ENCODE peak calls at places on chromosome 20, in seven cellular contexts. One of them, this sample, is unnamed. For H3K4me1, the result is how much of the 10 kb centered on the place peaks cover.

GRCh38 chr20:63009988-63010769 is 3.4 kb upstream of the BHLHE23 start:
- DNase-seq in breast epithelium: peak
- DNase-seq in IMR-90: peak
- DNase-seq in upper lobe of right lung: no peak
- DNase-seq in HepG2: no peak
- DNase-seq in effector memory CD4-positive, alpha-beta T cell: peak
- DNase-seq in heart right ventricle: no peak
- DNase-seq in this sample: no peak

GRCh38 chr20:63944078-63944941 is 11.9 kb downstream of the UCKL1 start:
- DNase-seq in breast epithelium: no peak
- DNase-seq in IMR-90: no peak
- DNase-seq in upper lobe of right lung: no peak
- DNase-seq in HepG2: no peak
- DNase-seq in effector memory CD4-positive, alpha-beta T cell: no peak
- DNase-seq in heart right ventricle: peak
- DNase-seq in this sample: no peak

GRCh38 chr20:64244870-64245603 is 10.5 kb upstream of the PCMTD2 start:
- DNase-seq in breast epithelium: no peak
- DNase-seq in IMR-90: no peak
- DNase-seq in upper lobe of right lung: no peak
- DNase-seq in HepG2: no peak
- DNase-seq in effector memory CD4-positive, alpha-beta T cell: no peak
- DNase-seq in heart right ventricle: no peak
- DNase-seq in this sample: peak

GRCh38 chr20:32439132-32439829 is 81.2 kb downstream of the ASXL1 start:
- DNase-seq in breast epithelium: peak
- DNase-seq in IMR-90: peak
- DNase-seq in upper lobe of right lung: no peak
- DNase-seq in HepG2: no peak
- DNase-seq in effector memory CD4-positive, alpha-beta T cell: no peak
- DNase-seq in heart right ventricle: no peak
- DNase-seq in this sample: no peak

GRCh38 chr20:24958506-24959385 is 9.7 kb downstream of the CST7 start:
- DNase-seq in breast epithelium: no peak
- DNase-seq in IMR-90: no peak
- DNase-seq in upper lobe of right lung: no peak
- DNase-seq in HepG2: no peak
- DNase-seq in effector memory CD4-positive, alpha-beta T cell: no peak
- DNase-seq in heart right ventricle: no peak
- DNase-seq in this sample: no peak

GRCh38 chr20:1920252-1920651 is 25.0 kb downstream of the SIRPA start:
- DNase-seq in breast epithelium: no peak
- DNase-seq in IMR-90: no peak
- DNase-seq in upper lobe of right lung: no peak
- DNase-seq in HepG2: peak
- DNase-seq in effector memory CD4-positive, alpha-beta T cell: no peak
- DNase-seq in heart right ventricle: no peak
- DNase-seq in this sample: no peak

GRCh38 chr20:63835031-63835858 is 4.2 kb upstream of the ZBTB46 start:
- DNase-seq in breast epithelium: peak
- DNase-seq in IMR-90: peak
- DNase-seq in upper lobe of right lung: peak
- DNase-seq in HepG2: peak
- DNase-seq in effector memory CD4-positive, alpha-beta T cell: no peak
- DNase-seq in heart right ventricle: peak
- DNase-seq in this sample: peak

GRCh38 chr20:38499366-38499765 is 26.7 kb downstream of the RALGAPB start:
- DNase-seq in breast epithelium: no peak
- DNase-seq in IMR-90: no peak
- DNase-seq in upper lobe of right lung: no peak
- DNase-seq in HepG2: no peak
- DNase-seq in effector memory CD4-positive, alpha-beta T cell: no peak
- DNase-seq in heart right ventricle: no peak
- DNase-seq in this sample: no peak

GRCh38 chr20:44154521-44155001 is 32.4 kb downstream of the JPH2 start:
- DNase-seq in breast epithelium: peak
- DNase-seq in IMR-90: no peak
- DNase-seq in upper lobe of right lung: no peak
- DNase-seq in HepG2: no peak
- DNase-seq in effector memory CD4-positive, alpha-beta T cell: no peak
- DNase-seq in heart right ventricle: no peak
- DNase-seq in this sample: no peak

GRCh38 chr20:60482609-60483008 is 524.4 kb downstream of the CDH26 start:
- DNase-seq in breast epithelium: no peak
- DNase-seq in IMR-90: no peak
- DNase-seq in upper lobe of right lung: no peak
- DNase-seq in HepG2: no peak
- DNase-seq in effector memory CD4-positive, alpha-beta T cell: no peak
- DNase-seq in heart right ventricle: no peak
- DNase-seq in this sample: no peak
- H3K4me3 ChIP-seq in breast epithelium: no peak
- H3K4me3 ChIP-seq in IMR-90: no peak
- H3K4me3 ChIP-seq in upper lobe of right lung: no peak
- H3K4me3 ChIP-seq in HepG2: no peak
- H3K4me3 ChIP-seq in effector memory CD4-positive, alpha-beta T cell: no peak
- H3K4me3 ChIP-seq in heart right ventricle: no peak
- H3K4me3 ChIP-seq in this sample: no peak

GRCh38 chr20:50299325-50299629 is 108.6 kb downstream of the CEBPB start:
- DNase-seq in breast epithelium: no peak
- DNase-seq in IMR-90: no peak
- DNase-seq in upper lobe of right lung: no peak
- DNase-seq in HepG2: no peak
- DNase-seq in effector memory CD4-positive, alpha-beta T cell: no peak
- DNase-seq in heart right ventricle: no peak
- DNase-seq in this sample: no peak

GRCh38 chr20:50303573-50304500 is 113.2 kb downstream of the CEBPB start:
- DNase-seq in breast epithelium: peak
- DNase-seq in IMR-90: peak
- DNase-seq in upper lobe of right lung: peak
- DNase-seq in HepG2: peak
- DNase-seq in effector memory CD4-positive, alpha-beta T cell: no peak
- DNase-seq in heart right ventricle: peak
- DNase-seq in this sample: peak

GRCh38 chr20:50302463-50303041 is 111.9 kb downstream of the CEBPB start:
- DNase-seq in breast epithelium: no peak
- DNase-seq in IMR-90: peak
- DNase-seq in upper lobe of right lung: no peak
- DNase-seq in HepG2: no peak
- DNase-seq in effector memory CD4-positive, alpha-beta T cell: no peak
- DNase-seq in heart right ventricle: no peak
- DNase-seq in this sample: peak

GRCh38 chr20:50301165-50301564 is 110.5 kb downstream of the CEBPB start:
- DNase-seq in breast epithelium: no peak
- DNase-seq in IMR-90: no peak
- DNase-seq in upper lobe of right lung: no peak
- DNase-seq in HepG2: no peak
- DNase-seq in effector memory CD4-positive, alpha-beta T cell: no peak
- DNase-seq in heart right ventricle: no peak
- DNase-seq in this sample: no peak

GRCh38 chr20:50301712-50302111 is 111.1 kb downstream of the CEBPB start:
- DNase-seq in breast epithelium: no peak
- DNase-seq in IMR-90: no peak
- DNase-seq in upper lobe of right lung: no peak
- DNase-seq in HepG2: no peak
- DNase-seq in effector memory CD4-positive, alpha-beta T cell: no peak
- DNase-seq in heart right ventricle: no peak
- DNase-seq in this sample: no peak
- H3K4me1 ChIP-seq in breast epithelium: under half
- H3K4me1 ChIP-seq in IMR-90: under half
- H3K4me1 ChIP-seq in upper lobe of right lung: under half
- H3K4me1 ChIP-seq in HepG2: half or more
- H3K4me1 ChIP-seq in effector memory CD4-positive, alpha-beta T cell: under half
- H3K4me1 ChIP-seq in heart right ventricle: half or more
- H3K4me1 ChIP-seq in this sample: under half

GRCh38 chr20:10217517-10218410 is 866 bp upstream of the SNAP25 start:
- DNase-seq in breast epithelium: peak
- DNase-seq in IMR-90: peak
- DNase-seq in upper lobe of right lung: no peak
- DNase-seq in HepG2: no peak
- DNase-seq in effector memory CD4-positive, alpha-beta T cell: no peak
- DNase-seq in heart right ventricle: no peak
- DNase-seq in this sample: peak
- H3K27ac ChIP-seq in breast epithelium: peak
- H3K27ac ChIP-seq in IMR-90: peak
- H3K27ac ChIP-seq in upper lobe of right lung: peak
- H3K27ac ChIP-seq in HepG2: no peak
- H3K27ac ChIP-seq in effector memory CD4-positive, alpha-beta T cell: no peak
- H3K27ac ChIP-seq in heart right ventricle: peak
- H3K27ac ChIP-seq in this sample: peak

GRCh38 chr20:59006864-59007757 is at the start of gene CTSZ:
- DNase-seq in breast epithelium: no peak
- DNase-seq in IMR-90: no peak
- DNase-seq in upper lobe of right lung: peak
- DNase-seq in HepG2: no peak
- DNase-seq in effector memory CD4-positive, alpha-beta T cell: no peak
- DNase-seq in heart right ventricle: peak
- DNase-seq in this sample: peak
- H3K4me3 ChIP-seq in breast epithelium: peak
- H3K4me3 ChIP-seq in IMR-90: peak
- H3K4me3 ChIP-seq in upper lobe of right lung: peak
- H3K4me3 ChIP-seq in HepG2: no peak
- H3K4me3 ChIP-seq in effector memory CD4-positive, alpha-beta T cell: peak
- H3K4me3 ChIP-seq in heart right ventricle: peak
- H3K4me3 ChIP-seq in this sample: peak

GRCh38 chr20:18665135-18665534 is 77.3 kb downstream of the DTD1 start:
- DNase-seq in breast epithelium: no peak
- DNase-seq in IMR-90: no peak
- DNase-seq in upper lobe of right lung: no peak
- DNase-seq in HepG2: no peak
- DNase-seq in effector memory CD4-positive, alpha-beta T cell: no peak
- DNase-seq in heart right ventricle: no peak
- DNase-seq in this sample: no peak

GRCh38 chr20:18662279-18662678 is 74.4 kb downstream of the DTD1 start:
- DNase-seq in breast epithelium: no peak
- DNase-seq in IMR-90: no peak
- DNase-seq in upper lobe of right lung: no peak
- DNase-seq in HepG2: peak
- DNase-seq in effector memory CD4-positive, alpha-beta T cell: no peak
- DNase-seq in heart right ventricle: no peak
- DNase-seq in this sample: no peak

GRCh38 chr20:18663932-18664331 is 76.1 kb downstream of the DTD1 start:
- DNase-seq in breast epithelium: no peak
- DNase-seq in IMR-90: peak
- DNase-seq in upper lobe of right lung: no peak
- DNase-seq in HepG2: no peak
- DNase-seq in effector memory CD4-positive, alpha-beta T cell: no peak
- DNase-seq in heart right ventricle: no peak
- DNase-seq in this sample: no peak

GRCh38 chr20:18669241-18670019 is 81.6 kb downstream of the DTD1 start:
- DNase-seq in breast epithelium: no peak
- DNase-seq in IMR-90: no peak
- DNase-seq in upper lobe of right lung: no peak
- DNase-seq in HepG2: no peak
- DNase-seq in effector memory CD4-positive, alpha-beta T cell: no peak
- DNase-seq in heart right ventricle: no peak
- DNase-seq in this sample: no peak

DNA sequence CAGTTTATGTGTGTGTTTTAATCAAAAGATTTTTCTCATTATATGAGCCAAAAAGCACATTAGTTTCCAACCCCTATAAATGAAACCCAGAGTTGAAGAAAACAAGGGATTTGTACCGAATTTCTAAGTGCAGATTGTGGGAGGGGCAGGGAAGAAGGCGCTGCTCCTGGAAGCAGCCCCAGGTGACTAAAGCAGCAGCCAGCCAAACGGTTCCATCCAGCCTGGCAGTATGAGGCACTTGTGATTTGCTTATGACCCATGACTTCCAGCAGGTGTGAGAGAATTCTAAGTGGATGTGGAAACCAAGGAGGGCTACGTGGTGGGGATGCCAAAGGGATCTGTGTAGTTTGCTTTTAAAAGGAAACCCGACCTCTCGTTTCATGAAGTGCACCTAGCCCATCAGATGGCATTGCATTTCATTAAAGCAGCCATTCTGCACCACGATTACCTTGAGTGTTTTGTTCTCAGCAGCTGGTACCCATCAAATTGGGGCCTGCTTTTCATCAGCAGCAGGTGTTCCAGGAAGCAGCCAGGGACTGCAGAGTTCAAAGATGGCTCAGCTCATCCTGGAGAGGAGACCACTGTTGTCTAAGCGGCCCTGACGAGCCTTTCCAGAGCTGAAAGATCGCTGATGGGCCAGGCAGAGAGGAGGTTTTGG is 79.1 kb downstream of the DTD1 start:
- DNase-seq in breast epithelium: no peak
- DNase-seq in IMR-90: no peak
- DNase-seq in upper lobe of right lung: no peak
- DNase-seq in HepG2: no peak
- DNase-seq in effector memory CD4-positive, alpha-beta T cell: no peak
- DNase-seq in heart right ventricle: no peak
- DNase-seq in this sample: no peak
- H3K4me1 ChIP-seq in breast epithelium: under half
- H3K4me1 ChIP-seq in IMR-90: under half
- H3K4me1 ChIP-seq in upper lobe of right lung: under half
- H3K4me1 ChIP-seq in HepG2: under half
- H3K4me1 ChIP-seq in effector memory CD4-positive, alpha-beta T cell: under half
- H3K4me1 ChIP-seq in heart right ventricle: under half
- H3K4me1 ChIP-seq in this sample: under half

GRCh38 chr20:23613676-23614075 is 8.0 kb upstream of the CST9 start:
- DNase-seq in breast epithelium: no peak
- DNase-seq in IMR-90: no peak
- DNase-seq in upper lobe of right lung: no peak
- DNase-seq in HepG2: no peak
- DNase-seq in effector memory CD4-positive, alpha-beta T cell: no peak
- DNase-seq in heart right ventricle: no peak
- DNase-seq in this sample: no peak

GRCh38 chr20:23608251-23608846 is 2.6 kb upstream of the CST9 start:
- DNase-seq in breast epithelium: no peak
- DNase-seq in IMR-90: no peak
- DNase-seq in upper lobe of right lung: no peak
- DNase-seq in HepG2: peak
- DNase-seq in effector memory CD4-positive, alpha-beta T cell: no peak
- DNase-seq in heart right ventricle: no peak
- DNase-seq in this sample: no peak

GRCh38 chr20:23612385-23612784 is 6.7 kb upstream of the CST9 start:
- DNase-seq in breast epithelium: no peak
- DNase-seq in IMR-90: no peak
- DNase-seq in upper lobe of right lung: no peak
- DNase-seq in HepG2: no peak
- DNase-seq in effector memory CD4-positive, alpha-beta T cell: no peak
- DNase-seq in heart right ventricle: no peak
- DNase-seq in this sample: no peak

GRCh38 chr20:23609486-23610109 is 3.9 kb upstream of the CST9 start:
- DNase-seq in breast epithelium: no peak
- DNase-seq in IMR-90: no peak
- DNase-seq in upper lobe of right lung: no peak
- DNase-seq in HepG2: no peak
- DNase-seq in effector memory CD4-positive, alpha-beta T cell: no peak
- DNase-seq in heart right ventricle: no peak
- DNase-seq in this sample: no peak

GRCh38 chr20:23614163-23614562 is 8.4 kb upstream of the CST9 start:
- DNase-seq in breast epithelium: no peak
- DNase-seq in IMR-90: no peak
- DNase-seq in upper lobe of right lung: no peak
- DNase-seq in HepG2: no peak
- DNase-seq in effector memory CD4-positive, alpha-beta T cell: no peak
- DNase-seq in heart right ventricle: no peak
- DNase-seq in this sample: no peak
- H3K27ac ChIP-seq in breast epithelium: peak
- H3K27ac ChIP-seq in IMR-90: no peak
- H3K27ac ChIP-seq in upper lobe of right lung: no peak
- H3K27ac ChIP-seq in HepG2: no peak
- H3K27ac ChIP-seq in effector memory CD4-positive, alpha-beta T cell: no peak
- H3K27ac ChIP-seq in heart right ventricle: no peak
- H3K27ac ChIP-seq in this sample: no peak

This sample was measured in adrenal gland.